ENCODE peak calls at places on chromosomes 13 and 19, in eight cellular contexts. P is AG09309, W is HL-60, M is fibroblast of mammary gland, C is lower leg skin, Q is lung, K is IMR-90, N is AG04449. O is an unnamed sample.

GRCh38 chr19:51407631-51408131 is 9.8 kb downstream of the SIGLEC10 start:
- DNase-seq in P (no peak), W (peak; percentile 90), M (peak; percentile 40), C (no peak), Q (no peak), K (peak; percentile 17), N (no peak), O (no peak)

GRCh38 chr19:48413879-48414623 is 20.6 kb downstream of the GRIN2D start:
- DNase-seq in P (no peak), W (no peak), M (no peak), C (no peak), Q (no peak), K (peak; percentile 43), N (no peak), O (no peak)

GRCh38 chr19:51571599-51571998 is 516 bp downstream of the ZNF175 start:
- DNase-seq in P (no peak), W (no peak), M (no peak), C (no peak), Q (no peak), K (peak; percentile 12), N (no peak), O (no peak)

GRCh38 chr19:7687177-7687576 is 6.5 kb downstream of the TRAPPC5 start:
- DNase-seq in P (no peak), W (no peak), M (no peak), C (no peak), Q (no peak), K (no peak), N (no peak), O (no peak)

GRCh38 chr19:1507763-1508506 is 4.9 kb downstream of the ADAMTSL5 start:
- DNase-seq in P (peak; percentile 81), W (peak; percentile 76), M (peak; percentile 94), C (peak; percentile 92), Q (peak; percentile 91), K (peak; percentile 95), N (peak; percentile 77), O (peak; percentile 82)

GRCh38 chr19:42410371-42410770 is 16.8 kb downstream of the LIPE start:
- DNase-seq in P (no peak), W (no peak), M (no peak), C (no peak), Q (no peak), K (no peak), N (no peak), O (no peak)

GRCh38 chr13:111845621-111846351 is 221.2 kb upstream of the SOX1 start:
- DNase-seq in P (no peak), W (no peak), M (no peak), C (no peak), Q (no peak), K (no peak), N (no peak), O (no peak)

GRCh38 chr13:107099661-107100060 is 531.7 kb upstream of the ARGLU1 start:
- DNase-seq in P (peak; percentile 23), W (no peak), M (peak; percentile 60), C (no peak), Q (no peak), K (peak; percentile 93), N (no peak), O (peak; percentile 31)

GRCh38 chr13:45299194-45299593 is 41.8 kb downstream of the TPT1 start:
- DNase-seq in P (no peak), W (no peak), M (peak; percentile 69), C (no peak), Q (no peak), K (peak; percentile 45), N (no peak), O (no peak)

GRCh38 chr19:4506449-4507149 is 11.7 kb downstream of the PLIN4 start:
- DNase-seq in P (no peak), W (peak; percentile 36), M (peak; percentile 84), C (no peak), Q (no peak), K (peak; percentile 80), N (peak; percentile 17), O (no peak)

GRCh38 chr13:77222909-77223308 is 104.0 kb downstream of the MYCBP2 start:
- DNase-seq in P (no peak), W (no peak), M (no peak), C (no peak), Q (no peak), K (no peak), N (no peak), O (no peak)

GRCh38 chr13:33817513-33817842 is 471 bp upstream of the RFC3 start:
- DNase-seq in P (no peak), W (no peak), M (no peak), C (no peak), Q (no peak), K (peak; percentile 2), N (no peak), O (no peak)

GRCh38 chr13:40613954-40614353 is 52.5 kb downstream of the FOXO1 start:
- DNase-seq in P (no peak), W (no peak), M (no peak), C (no peak), Q (no peak), K (no peak), N (no peak), O (no peak)

DNA sequence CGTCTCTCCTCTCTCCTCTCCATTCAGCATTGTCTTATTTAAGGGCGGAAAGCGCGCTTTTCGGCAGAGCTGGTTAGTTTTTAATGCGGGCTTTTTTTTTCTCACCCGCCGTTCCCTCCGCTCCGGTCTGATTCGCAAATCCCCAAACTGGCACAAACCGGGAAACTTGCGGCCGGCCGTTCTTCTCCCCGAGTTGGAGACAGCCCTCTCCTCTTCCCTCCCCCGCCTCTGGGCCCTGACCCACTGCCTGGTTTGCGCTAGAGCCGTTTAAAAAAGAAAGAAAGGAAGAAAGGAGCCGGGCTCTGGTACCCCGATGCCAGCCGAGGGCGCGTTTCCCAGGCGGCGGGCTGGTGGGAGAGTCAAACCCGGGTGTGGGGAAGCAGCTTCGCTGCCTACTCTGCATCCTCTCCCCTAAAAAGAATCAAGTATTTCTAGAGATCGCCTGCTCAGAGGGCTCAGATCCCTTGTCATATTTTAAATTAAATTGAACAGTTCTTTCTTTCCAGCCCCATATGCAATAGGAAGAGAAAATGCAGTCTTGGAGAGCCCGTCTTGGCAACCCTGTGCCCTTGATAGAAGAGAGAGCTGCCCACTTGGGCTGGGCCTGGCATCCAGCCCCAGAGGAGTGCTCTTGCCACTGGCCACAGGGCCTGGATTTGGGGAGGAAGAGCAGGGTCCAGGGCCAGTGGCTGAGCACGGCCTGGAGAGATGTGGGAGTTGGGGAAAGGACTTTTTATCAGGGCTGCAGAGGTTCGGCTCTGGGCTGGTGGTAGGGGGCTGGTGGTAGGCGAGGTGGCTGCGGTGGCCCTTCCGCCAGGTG is 19.0 kb downstream of the NFIX start:
- DNase-seq in P (no peak), W (peak; percentile 19), M (peak; percentile 49), C (no peak), Q (no peak), K (no peak), N (no peak), O (no peak)
- H3K4me3 ChIP-seq in P (peak overlapping the region; percentile 58), W (no peak overlapping the region), M (peak overlapping the region; percentile 30), C (no peak overlapping the region), Q (no peak overlapping the region), K (no peak overlapping the region), N (no peak overlapping the region), O (no peak overlapping the region)

GRCh38 chr19:39542198-39542597 is 2.2 kb upstream of the EID2 start:
- DNase-seq in P (no peak), W (no peak), M (no peak), C (no peak), Q (no peak), K (no peak), N (no peak), O (no peak)
- H3K4me3 ChIP-seq in P (no peak overlapping the region), W (no peak overlapping the region), M (no peak overlapping the region), C (no peak overlapping the region), Q (no peak overlapping the region), K (no peak overlapping the region), N (no peak overlapping the region), O (no peak overlapping the region)

GRCh38 chr19:45772130-45772880 is 3.3 kb upstream of the SIX5 start:
- DNase-seq in P (no peak), W (peak; percentile 32), M (no peak), C (no peak), Q (no peak), K (no peak), N (no peak), O (no peak)

GRCh38 chr19:45774765-45775164 is 5.7 kb upstream of the SIX5 start:
- DNase-seq in P (no peak), W (no peak), M (no peak), C (no peak), Q (no peak), K (no peak), N (no peak), O (no peak)

GRCh38 chr19:45771331-45771933 is 2.4 kb upstream of the SIX5 start:
- DNase-seq in P (no peak), W (no peak), M (no peak), C (no peak), Q (no peak), K (no peak), N (no peak), O (no peak)

GRCh38 chr19:45773384-45773783 is 4.3 kb upstream of the SIX5 start:
- DNase-seq in P (no peak), W (no peak), M (no peak), C (no peak), Q (no peak), K (no peak), N (no peak), O (no peak)

DNA sequence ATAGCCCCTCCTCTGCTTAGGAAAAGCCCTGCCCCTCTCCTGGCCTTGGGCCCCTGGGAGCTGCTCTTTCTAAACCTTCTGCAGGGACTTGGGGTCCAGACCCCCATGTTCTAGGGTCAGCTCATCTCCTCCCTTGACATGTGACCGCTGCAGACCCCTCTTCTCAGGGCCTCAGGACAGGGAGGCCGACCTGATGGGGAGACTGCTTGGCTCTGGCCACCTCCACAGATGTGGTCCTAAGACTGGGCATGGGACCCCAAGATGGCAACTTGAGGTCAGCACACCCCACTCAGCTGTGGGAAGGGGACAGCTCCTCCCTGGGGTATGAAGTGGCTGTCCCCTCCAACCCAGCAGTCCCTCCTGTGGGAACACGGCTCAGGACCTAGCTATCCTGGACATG is 3.9 kb upstream of the SIX5 start:
- DNase-seq in P (no peak), W (no peak), M (no peak), C (no peak), Q (no peak), K (no peak), N (no peak), O (no peak)
- H3K4me3 ChIP-seq in P (no peak overlapping the region), W (no peak overlapping the region), M (no peak overlapping the region), C (no peak overlapping the region), Q (no peak overlapping the region), K (no peak overlapping the region), N (no peak overlapping the region), O (no peak overlapping the region)

GRCh38 chr13:102012299-102013293 is 389.3 kb downstream of the FGF14 start:
- DNase-seq in P (no peak), W (no peak), M (no peak), C (no peak), Q (no peak), K (no peak), N (no peak), O (no peak)

GRCh38 chr13:102017248-102017647 is 384.6 kb downstream of the FGF14 start:
- DNase-seq in P (no peak), W (no peak), M (no peak), C (no peak), Q (no peak), K (no peak), N (no peak), O (no peak)

DNA sequence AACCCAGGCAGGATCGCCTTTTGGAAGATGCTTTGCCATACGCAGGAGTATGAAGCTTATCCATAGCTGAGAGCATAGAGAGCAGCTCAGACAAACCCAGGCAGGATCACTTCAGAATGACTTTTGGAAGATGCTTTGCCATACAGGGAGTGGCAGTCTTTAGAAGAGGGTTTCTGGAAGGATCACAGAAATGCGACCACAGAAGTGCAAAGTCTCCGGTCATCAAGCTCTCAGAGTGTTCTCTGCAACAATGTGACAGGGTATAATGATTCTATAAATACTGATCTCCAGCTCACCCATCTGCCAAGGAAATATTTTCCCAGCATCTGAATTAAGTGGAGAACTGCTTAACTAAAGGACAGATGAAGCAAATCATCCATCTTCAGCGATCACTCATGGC is 390.3 kb downstream of the FGF14 start:
- DNase-seq in P (no peak), W (no peak), M (no peak), C (no peak), Q (no peak), K (no peak), N (no peak), O (no peak)
- H3K4me3 ChIP-seq in P (no peak overlapping the region), W (no peak overlapping the region), M (no peak overlapping the region), C (no peak overlapping the region), Q (no peak overlapping the region), K (no peak overlapping the region), N (no peak overlapping the region), O (no peak overlapping the region)

O was measured in skeletal muscle cell.